ENCODE peak calls at places on chromosomes 1 and 21, in five cellular contexts. J is GM23338, B is endothelial cell, M is NCI-H748 treated with DMSO at 0.1 percent for 48 hours, T is T-cell. P is an unnamed sample.
A peak's percentile ranks its signal among the peaks of the same experiment; 100 is the strongest.

GRCh38 chr1:113835686-113836290 is 23.5 kb upstream of the RSBN1 start:
- DNase-seq in M (peak; percentile 21), B (no peak), J (peak; percentile 57), T (peak; percentile 25), P (no peak)

GRCh38 chr1:78830321-78830720 is 176.2 kb downstream of the ADGRL4 start:
- DNase-seq in T (no peak), M (no peak), B (no peak), J (peak; percentile 18), P (no peak)

GRCh38 chr1:228735871-228736586 is 750 bp downstream of the RHOU start:
- DNase-seq in J (peak; percentile 74), T (peak; percentile 14), M (peak; percentile 10), B (peak; percentile 37), P (no peak)

GRCh38 chr1:4654764-4655673 is 610 bp downstream of the AJAP1 start:
- DNase-seq in T (no peak), J (no peak), M (no peak), B (peak; percentile 25), P (no peak)

GRCh38 chr1:198121058-198121829 is 35.6 kb upstream of the NEK7 start:
- DNase-seq in M (no peak), T (no peak), J (no peak), B (no peak), P (no peak)

GRCh38 chr1:106319611-106320010 is 736.9 kb upstream of the PRMT6 start:
- DNase-seq in J (no peak), B (no peak), M (no peak), T (no peak), P (no peak)

GRCh38 chr1:46077669-46078068 is 54.8 kb downstream of the PIK3R3 start:
- DNase-seq in B (no peak), M (no peak), J (no peak), T (no peak), P (no peak)

GRCh38 chr1:214469290-214469689 is 82.1 kb downstream of the PTPN14 start:
- DNase-seq in B (no peak), J (no peak), T (no peak), M (no peak), P (no peak)

GRCh38 chr21:27057997-27058396 is 91.1 kb upstream of the ADAMTS5 start:
- DNase-seq in J (no peak), B (no peak), T (no peak), M (no peak), P (no peak)

GRCh38 chr21:21179619-21180336 is 181.6 kb downstream of the NCAM2 start:
- DNase-seq in J (no peak), T (no peak), B (no peak), M (no peak), P (no peak)